ENCODE peak calls at places on chromosomes 5 and 9, in six cellular contexts. V, C, J, R, L and Z are unnamed samples.
A peak's percentile ranks its signal among the peaks of the same experiment; 100 is the strongest.

GRCh38 chr5:126648471-126648870 is 47.7 kb downstream of the PHAX start:
- ATAC-seq in L (no peak), J (no peak), R (no peak), V (no peak), C (no peak), Z (no peak)

GRCh38 chr5:37568893-37569292 is 189.8 kb downstream of the WDR70 start:
- ATAC-seq in C (no peak), R (no peak), L (no peak), V (no peak), J (no peak), Z (no peak)

GRCh38 chr5:32942225-32942989 is 231.3 kb downstream of the NPR3 start:
- ATAC-seq in L (no peak), C (no peak), J (peak; percentile 62), V (peak; percentile 62), R (no peak), Z (peak; percentile 18)

GRCh38 chr9:133769511-133770075 is 31.4 kb upstream of the SARDH start:
- ATAC-seq in J (no peak), R (no peak), C (no peak), L (no peak), V (no peak), Z (no peak)

GRCh38 chr9:95953986-95954385 is 78.5 kb downstream of the ERCC6L2 start:
- ATAC-seq in J (no peak), C (no peak), R (no peak), L (no peak), V (no peak), Z (peak; percentile 74)

GRCh38 chr9:124831642-124832364 is 21.5 kb upstream of the WDR38 start:
- ATAC-seq in R (no peak), C (no peak), V (no peak), J (no peak), L (no peak), Z (no peak)

GRCh38 chr5:7397005-7397546 is 1.1 kb downstream of the ADCY2 start:
- ATAC-seq in J (no peak), R (no peak), V (no peak), L (peak; percentile 79), C (no peak), Z (no peak)

GRCh38 chr9:96491079-96491879 is 41.3 kb downstream of the HABP4 start:
- ATAC-seq in L (no peak), R (peak; percentile 38), J (no peak), V (no peak), C (peak; percentile 33), Z (peak; percentile 96)

GRCh38 chr9:123320814-123321213 is 35.2 kb upstream of the CRB2 start:
- ATAC-seq in R (no peak), L (no peak), C (no peak), V (no peak), J (no peak), Z (no peak)

GRCh38 chr9:128182872-128183528 is 8.4 kb downstream of the CIZ1 start:
- ATAC-seq in J (peak; percentile 43), R (no peak), V (peak; percentile 23), L (no peak), C (no peak), Z (no peak)

GRCh38 chr9:13863112-13863511 is 450.8 kb downstream of the NFIB start:
- ATAC-seq in C (no peak), L (peak; percentile 93), J (no peak), R (no peak), V (no peak), Z (no peak)

GRCh38 chr5:131766689-131767088 is 30.1 kb downstream of the FNIP1 start:
- ATAC-seq in J (no peak), R (no peak), C (no peak), V (no peak), L (no peak), Z (no peak)

GRCh38 chr5:69046375-69046957 is 47.3 kb upstream of the SLC30A5 start:
- ATAC-seq in C (no peak), J (no peak), V (no peak), R (no peak), L (no peak), Z (no peak)

GRCh38 chr9:130433168-130433946 is 11.4 kb upstream of the ASS1 start:
- ATAC-seq in J (peak; percentile 89), R (peak; percentile 86), V (peak; percentile 95), C (peak; percentile 92), L (peak; percentile 77), Z (peak; percentile 58)

GRCh38 chr5:119274767-119275130 is 81.1 kb upstream of the TNFAIP8 start:
- ATAC-seq in V (no peak), J (peak; percentile 45), L (no peak), C (peak; percentile 48), R (peak; percentile 31), Z (peak; percentile 78)

GRCh38 chr5:138721979-138722378 is 31.2 kb upstream of the CTNNA1 start:
- ATAC-seq in V (no peak), J (peak; percentile 36), L (no peak), C (no peak), R (no peak), Z (no peak)

GRCh38 chr9:34098307-34098706 is 28.2 kb downstream of the DCAF12 start:
- ATAC-seq in J (no peak), C (no peak), L (no peak), R (no peak), V (no peak), Z (no peak)

GRCh38 chr5:399296-400281 is 43.4 kb upstream of the EXOC3 start:
- ATAC-seq in J (peak; percentile 61), L (peak; percentile 96), V (no peak), C (peak; percentile 60), R (peak; percentile 63), Z (peak; percentile 68)